ENCODE peak calls at places on chromosomes 5 and 9, in seven cellular contexts. A, W, O, D, N, T and G are unnamed samples.

GRCh38 chr9:136533775-136534157 is 12.1 kb downstream of the NOTCH1 start:
- DNase-seq in A (no peak), W (no peak), O (no peak), D (peak), N (no peak), T (peak), G (peak)

GRCh38 chr5:144209421-144209820 is 38.7 kb downstream of the KCTD16 start:
- DNase-seq in A (no peak), W (no peak), O (no peak), D (no peak), N (no peak), T (no peak), G (no peak)

GRCh38 chr5:132838516-132839282 is 8.3 kb upstream of the SHROOM1 start:
- DNase-seq in A (no peak), W (no peak), O (no peak), D (no peak), N (peak), T (no peak), G (no peak)

GRCh38 chr5:75331-76320 is 16.3 kb upstream of the PLEKHG4B start:
- DNase-seq in A (no peak), W (no peak), O (no peak), D (no peak), N (no peak), T (no peak), G (no peak)

GRCh38 chr9:4318741-4319140 is 18.9 kb upstream of the GLIS3 start:
- DNase-seq in A (peak), W (no peak), O (no peak), D (no peak), N (no peak), T (no peak), G (no peak)

GRCh38 chr5:53877243-53877642 is 316.8 kb downstream of the NDUFS4 start:
- DNase-seq in A (peak), W (no peak), O (no peak), D (no peak), N (no peak), T (peak), G (no peak)

GRCh38 chr9:9108641-9109040 is 1309.1 kb upstream of the DMAC1 start:
- DNase-seq in A (no peak), W (no peak), O (no peak), D (no peak), N (peak), T (no peak), G (no peak)

GRCh38 chr5:93054424-93055165 is 526.4 kb downstream of the NR2F1-AS1 start:
- DNase-seq in A (peak), W (no peak), O (peak), D (no peak), N (no peak), T (peak), G (no peak)

GRCh38 chr5:96940586-96940985 is 4.7 kb downstream of the LNPEP start:
- DNase-seq in A (no peak), W (no peak), O (no peak), D (no peak), N (no peak), T (peak), G (no peak)

GRCh38 chr9:17635115-17635890 is 56.4 kb downstream of the SH3GL2 start:
- DNase-seq in A (no peak), W (no peak), O (no peak), D (no peak), N (no peak), T (no peak), G (no peak)

GRCh38 chr5:73917433-73917832 is 291.4 kb downstream of the ARHGEF28 start:
- DNase-seq in A (no peak), W (no peak), O (no peak), D (no peak), N (no peak), T (peak), G (no peak)

GRCh38 chr9:93129286-93129685 is 4.8 kb downstream of the NINJ1 start:
- DNase-seq in A (no peak), W (peak), O (no peak), D (no peak), N (peak), T (no peak), G (no peak)